ENCODE peak calls at places on chromosome 13, in eight cellular contexts. One of them, this sample, is unnamed.

GRCh38 chr13:40330950-40331349 is 335.5 kb downstream of the FOXO1 start:
- DNase-seq in CD8-positive, alpha-beta T cell: no peak
- DNase-seq in ascending aorta: no peak
- DNase-seq in Caco-2: no peak
- DNase-seq in adrenal gland: no peak
- DNase-seq in aorta: no peak
- DNase-seq in psoas muscle: no peak
- DNase-seq in cardiac muscle cell: no peak
- DNase-seq in this sample: no peak

GRCh38 chr13:33728271-33729037 is 89.5 kb upstream of the RFC3 start:
- DNase-seq in adrenal gland: peak; percentile 55
- DNase-seq in aorta: no peak
- DNase-seq in Caco-2: no peak
- DNase-seq in CD8-positive, alpha-beta T cell: no peak
- DNase-seq in cardiac muscle cell: no peak
- DNase-seq in ascending aorta: no peak
- DNase-seq in psoas muscle: peak; percentile 26
- DNase-seq in this sample: peak; percentile 45

GRCh38 chr13:32881792-32882175 is 134.4 kb upstream of the KL start:
- DNase-seq in ascending aorta: no peak
- DNase-seq in cardiac muscle cell: no peak
- DNase-seq in Caco-2: no peak
- DNase-seq in psoas muscle: no peak
- DNase-seq in adrenal gland: no peak
- DNase-seq in aorta: no peak
- DNase-seq in CD8-positive, alpha-beta T cell: no peak
- DNase-seq in this sample: no peak

GRCh38 chr13:112715715-112716460 is 26.1 kb downstream of the ATP11A start:
- DNase-seq in ascending aorta: no peak
- DNase-seq in Caco-2: peak; percentile 31
- DNase-seq in adrenal gland: no peak
- DNase-seq in psoas muscle: no peak
- DNase-seq in CD8-positive, alpha-beta T cell: no peak
- DNase-seq in aorta: no peak
- DNase-seq in cardiac muscle cell: no peak
- DNase-seq in this sample: no peak

GRCh38 chr13:46504036-46504435 is 48.9 kb upstream of the LRCH1 start:
- DNase-seq in cardiac muscle cell: no peak
- DNase-seq in CD8-positive, alpha-beta T cell: no peak
- DNase-seq in Caco-2: no peak
- DNase-seq in ascending aorta: no peak
- DNase-seq in psoas muscle: no peak
- DNase-seq in adrenal gland: no peak
- DNase-seq in aorta: no peak
- DNase-seq in this sample: no peak

GRCh38 chr13:75279834-75280369 is 202.1 kb downstream of the TBC1D4 start:
- DNase-seq in aorta: no peak
- DNase-seq in Caco-2: peak; percentile 52
- DNase-seq in adrenal gland: no peak
- DNase-seq in cardiac muscle cell: no peak
- DNase-seq in psoas muscle: no peak
- DNase-seq in CD8-positive, alpha-beta T cell: no peak
- DNase-seq in ascending aorta: no peak
- DNase-seq in this sample: no peak

GRCh38 chr13:65336916-65337315 is 1893.2 kb downstream of the PCDH9 start:
- DNase-seq in cardiac muscle cell: no peak
- DNase-seq in aorta: no peak
- DNase-seq in adrenal gland: no peak
- DNase-seq in psoas muscle: no peak
- DNase-seq in ascending aorta: no peak
- DNase-seq in CD8-positive, alpha-beta T cell: no peak
- DNase-seq in Caco-2: no peak
- DNase-seq in this sample: peak; percentile 66

GRCh38 chr13:44815507-44816074 is 173.7 kb downstream of the NUFIP1 start:
- DNase-seq in adrenal gland: peak; percentile 57
- DNase-seq in Caco-2: peak; percentile 96
- DNase-seq in ascending aorta: no peak
- DNase-seq in CD8-positive, alpha-beta T cell: no peak
- DNase-seq in aorta: no peak
- DNase-seq in cardiac muscle cell: peak; percentile 18
- DNase-seq in psoas muscle: no peak
- DNase-seq in this sample: peak; percentile 9

GRCh38 chr13:28434934-28435333 is 60.0 kb downstream of the FLT1 start:
- DNase-seq in CD8-positive, alpha-beta T cell: no peak
- DNase-seq in aorta: no peak
- DNase-seq in Caco-2: no peak
- DNase-seq in psoas muscle: no peak
- DNase-seq in ascending aorta: no peak
- DNase-seq in adrenal gland: no peak
- DNase-seq in cardiac muscle cell: no peak
- DNase-seq in this sample: no peak

GRCh38 chr13:21055016-21055415 is 6.4 kb downstream of the LATS2 start:
- DNase-seq in psoas muscle: no peak
- DNase-seq in cardiac muscle cell: no peak
- DNase-seq in Caco-2: no peak
- DNase-seq in CD8-positive, alpha-beta T cell: no peak
- DNase-seq in aorta: no peak
- DNase-seq in adrenal gland: no peak
- DNase-seq in ascending aorta: no peak
- DNase-seq in this sample: no peak

GRCh38 chr13:94261163-94261562 is 218.3 kb downstream of the DCT start:
- DNase-seq in psoas muscle: no peak
- DNase-seq in Caco-2: no peak
- DNase-seq in aorta: no peak
- DNase-seq in ascending aorta: no peak
- DNase-seq in cardiac muscle cell: no peak
- DNase-seq in adrenal gland: no peak
- DNase-seq in CD8-positive, alpha-beta T cell: no peak
- DNase-seq in this sample: no peak

GRCh38 chr13:65133094-65133493 is 2097.0 kb downstream of the PCDH9 start:
- DNase-seq in Caco-2: peak; percentile 46
- DNase-seq in CD8-positive, alpha-beta T cell: no peak
- DNase-seq in psoas muscle: no peak
- DNase-seq in ascending aorta: no peak
- DNase-seq in aorta: no peak
- DNase-seq in adrenal gland: no peak
- DNase-seq in cardiac muscle cell: no peak
- DNase-seq in this sample: no peak

GRCh38 chr13:57123660-57124059 is 17.1 kb upstream of the PRR20A start:
- DNase-seq in Caco-2: no peak
- DNase-seq in cardiac muscle cell: no peak
- DNase-seq in psoas muscle: no peak
- DNase-seq in ascending aorta: peak; percentile 13
- DNase-seq in CD8-positive, alpha-beta T cell: no peak
- DNase-seq in adrenal gland: no peak
- DNase-seq in aorta: peak; percentile 76
- DNase-seq in this sample: no peak

GRCh38 chr13:30088312-30088855 is 219.0 kb downstream of the KATNAL1 start:
- DNase-seq in cardiac muscle cell: no peak
- DNase-seq in aorta: no peak
- DNase-seq in Caco-2: no peak
- DNase-seq in CD8-positive, alpha-beta T cell: no peak
- DNase-seq in adrenal gland: no peak
- DNase-seq in psoas muscle: no peak
- DNase-seq in ascending aorta: no peak
- DNase-seq in this sample: no peak

GRCh38 chr13:43132228-43132627 is 108.8 kb downstream of the DNAJC15 start:
- DNase-seq in psoas muscle: no peak
- DNase-seq in adrenal gland: peak; percentile 41
- DNase-seq in CD8-positive, alpha-beta T cell: no peak
- DNase-seq in Caco-2: peak; percentile 81
- DNase-seq in cardiac muscle cell: peak; percentile 67
- DNase-seq in ascending aorta: no peak
- DNase-seq in aorta: no peak
- DNase-seq in this sample: peak; percentile 32

GRCh38 chr13:91017031-91017668 is 330.3 kb upstream of the MIR17HG start:
- DNase-seq in aorta: no peak
- DNase-seq in adrenal gland: peak; percentile 14
- DNase-seq in ascending aorta: no peak
- DNase-seq in CD8-positive, alpha-beta T cell: no peak
- DNase-seq in cardiac muscle cell: peak; percentile 50
- DNase-seq in psoas muscle: peak; percentile 13
- DNase-seq in Caco-2: peak; percentile 52
- DNase-seq in this sample: peak; percentile 76

GRCh38 chr13:32164622-32165268 is 133.2 kb downstream of the FRY start:
- DNase-seq in CD8-positive, alpha-beta T cell: no peak
- DNase-seq in cardiac muscle cell: peak; percentile 64
- DNase-seq in psoas muscle: no peak
- DNase-seq in adrenal gland: peak; percentile 24
- DNase-seq in ascending aorta: no peak
- DNase-seq in aorta: no peak
- DNase-seq in Caco-2: peak; percentile 76
- DNase-seq in this sample: peak; percentile 89

GRCh38 chr13:63010072-63010658 is 1594.5 kb upstream of the PCDH20 start:
- DNase-seq in CD8-positive, alpha-beta T cell: no peak
- DNase-seq in ascending aorta: no peak
- DNase-seq in Caco-2: no peak
- DNase-seq in psoas muscle: no peak
- DNase-seq in aorta: no peak
- DNase-seq in adrenal gland: no peak
- DNase-seq in cardiac muscle cell: no peak
- DNase-seq in this sample: no peak

DNA sequence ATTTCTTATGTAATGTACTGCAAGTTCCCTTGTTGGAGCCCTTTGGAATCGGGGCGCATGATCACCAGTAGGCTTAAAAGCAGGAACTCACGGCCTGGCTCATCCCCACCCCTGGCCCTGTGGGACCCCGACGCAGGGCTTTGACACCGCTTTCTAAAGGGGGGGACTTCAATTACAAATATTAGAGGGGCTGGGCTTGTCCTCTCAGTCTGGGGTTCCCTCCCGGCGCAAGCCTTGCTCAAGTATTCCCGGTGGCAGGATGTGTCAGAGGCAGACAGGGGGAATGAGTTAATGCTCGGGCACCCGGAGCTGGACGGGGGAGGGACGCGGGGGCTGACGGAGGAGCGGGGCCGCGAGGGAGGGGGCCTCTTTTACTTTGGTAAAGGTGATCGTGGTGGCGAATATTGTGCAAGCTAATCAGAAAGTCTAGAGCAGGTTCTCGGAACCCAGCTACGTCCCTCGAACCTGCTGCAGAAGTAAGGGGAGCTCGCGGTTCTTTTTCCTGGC is 1.2 kb downstream of the FGF14 start:
- DNase-seq in cardiac muscle cell: no peak
- DNase-seq in Caco-2: no peak
- DNase-seq in adrenal gland: no peak
- DNase-seq in aorta: peak; percentile 82
- DNase-seq in CD8-positive, alpha-beta T cell: no peak
- DNase-seq in ascending aorta: no peak
- DNase-seq in psoas muscle: peak; percentile 29
- DNase-seq in this sample: no peak
- H3K4me3 ChIP-seq in cardiac muscle cell: peak overlapping the region; percentile 22
- H3K4me3 ChIP-seq in Caco-2: no peak overlapping the region
- H3K4me3 ChIP-seq in adrenal gland: no peak overlapping the region
- H3K4me3 ChIP-seq in aorta: peak overlapping the region; percentile 66
- H3K4me3 ChIP-seq in CD8-positive, alpha-beta T cell: peak overlapping the region; percentile 30
- H3K4me3 ChIP-seq in ascending aorta: peak overlapping the region; percentile 58
- H3K4me3 ChIP-seq in psoas muscle: peak overlapping the region; percentile 61
- H3K4me3 ChIP-seq in this sample: no peak overlapping the region

GRCh38 chr13:111116830-111117229 is 1.7 kb downstream of the ARHGEF7 start:
- DNase-seq in aorta: no peak
- DNase-seq in CD8-positive, alpha-beta T cell: no peak
- DNase-seq in ascending aorta: no peak
- DNase-seq in psoas muscle: no peak
- DNase-seq in adrenal gland: no peak
- DNase-seq in cardiac muscle cell: no peak
- DNase-seq in Caco-2: no peak
- DNase-seq in this sample: no peak
- H3K27me3 ChIP-seq in aorta: no peaks in the 10 kb centered on the region
- H3K27me3 ChIP-seq in CD8-positive, alpha-beta T cell: peaks cover 32% of the 10 kb centered on the region
- H3K27me3 ChIP-seq in ascending aorta: no peaks in the 10 kb centered on the region
- H3K27me3 ChIP-seq in psoas muscle: no peaks in the 10 kb centered on the region
- H3K27me3 ChIP-seq in adrenal gland: no peaks in the 10 kb centered on the region
- H3K27me3 ChIP-seq in cardiac muscle cell: peaks cover 84% of the 10 kb centered on the region
- H3K27me3 ChIP-seq in Caco-2: peaks cover 6% of the 10 kb centered on the region
- H3K27me3 ChIP-seq in this sample: peaks cover 25% of the 10 kb centered on the region

GRCh38 chr13:23159587-23160240 is 21.1 kb upstream of the SGCG start:
- DNase-seq in psoas muscle: no peak
- DNase-seq in ascending aorta: no peak
- DNase-seq in adrenal gland: no peak
- DNase-seq in aorta: peak; percentile 78
- DNase-seq in Caco-2: no peak
- DNase-seq in cardiac muscle cell: no peak
- DNase-seq in CD8-positive, alpha-beta T cell: no peak
- DNase-seq in this sample: peak; percentile 39
- H3K4me3 ChIP-seq in psoas muscle: peak overlapping the region; percentile 68
- H3K4me3 ChIP-seq in ascending aorta: peak overlapping the region; percentile 46
- H3K4me3 ChIP-seq in adrenal gland: no peak overlapping the region
- H3K4me3 ChIP-seq in aorta: peak overlapping the region; percentile 58
- H3K4me3 ChIP-seq in Caco-2: no peak overlapping the region
- H3K4me3 ChIP-seq in cardiac muscle cell: peak overlapping the region; percentile 56
- H3K4me3 ChIP-seq in CD8-positive, alpha-beta T cell: no peak overlapping the region
- H3K4me3 ChIP-seq in this sample: peak overlapping the region; percentile 57

GRCh38 chr13:113914333-113915011 is 50.6 kb upstream of the GAS6 start:
- DNase-seq in aorta: no peak
- DNase-seq in psoas muscle: no peak
- DNase-seq in Caco-2: no peak
- DNase-seq in ascending aorta: no peak
- DNase-seq in CD8-positive, alpha-beta T cell: no peak
- DNase-seq in adrenal gland: no peak
- DNase-seq in cardiac muscle cell: no peak
- DNase-seq in this sample: no peak
- H3K27me3 ChIP-seq in aorta: no peaks in the 10 kb centered on the region
- H3K27me3 ChIP-seq in psoas muscle: no peaks in the 10 kb centered on the region
- H3K27me3 ChIP-seq in Caco-2: no peaks in the 10 kb centered on the region
- H3K27me3 ChIP-seq in ascending aorta: no peaks in the 10 kb centered on the region
- H3K27me3 ChIP-seq in CD8-positive, alpha-beta T cell: no peaks in the 10 kb centered on the region
- H3K27me3 ChIP-seq in adrenal gland: peaks cover 3% of the 10 kb centered on the region
- H3K27me3 ChIP-seq in cardiac muscle cell: no peaks in the 10 kb centered on the region
- H3K27me3 ChIP-seq in this sample: no peaks in the 10 kb centered on the region

GRCh38 chr13:80386592-80386991 is 45.7 kb upstream of the SPRY2 start:
- DNase-seq in Caco-2: no peak
- DNase-seq in cardiac muscle cell: no peak
- DNase-seq in aorta: no peak
- DNase-seq in adrenal gland: no peak
- DNase-seq in CD8-positive, alpha-beta T cell: no peak
- DNase-seq in ascending aorta: no peak
- DNase-seq in psoas muscle: no peak
- DNase-seq in this sample: no peak
- H3K4me3 ChIP-seq in Caco-2: no peak overlapping the region
- H3K4me3 ChIP-seq in cardiac muscle cell: no peak overlapping the region
- H3K4me3 ChIP-seq in aorta: no peak overlapping the region
- H3K4me3 ChIP-seq in adrenal gland: no peak overlapping the region
- H3K4me3 ChIP-seq in CD8-positive, alpha-beta T cell: no peak overlapping the region
- H3K4me3 ChIP-seq in ascending aorta: no peak overlapping the region
- H3K4me3 ChIP-seq in psoas muscle: no peak overlapping the region
- H3K4me3 ChIP-seq in this sample: no peak overlapping the region

This sample was measured in SJCRH30.